ENCODE peak calls at places on chromosomes 4 and X, in five cellular contexts. S is neuronal stem cell, G is IMR-90, V is H9, B is mesenchymal stem cell. P is an unnamed sample.

GRCh38 chr4:181604546-181604945 is 638.7 kb upstream of the TENM3 start:
- DNase-seq in S (no peak), G (no peak), V (no peak), B (no peak), P (no peak)

GRCh38 chrX:147174596-147174995 is 360.1 kb upstream of the CXorf51A start:
- DNase-seq in S (no peak), G (no peak), V (peak; percentile 67), B (no peak), P (peak; percentile 1)

GRCh38 chrX:40573763-40574162 is 7.0 kb upstream of the ATP6AP2 start:
- DNase-seq in S (no peak), G (peak; percentile 11), V (peak; percentile 43), B (peak; percentile 22), P (peak; percentile 46)

GRCh38 chrX:2498781-2499302 is 1.9 kb downstream of the DHRSX start:
- DNase-seq in S (no peak), G (peak; percentile 18), V (no peak), B (peak; percentile 59), P (no peak)

GRCh38 chr4:68864438-68865177 is 48.8 kb downstream of the UGT2B10 start:
- DNase-seq in S (no peak), G (no peak), V (no peak), B (no peak), P (no peak)

GRCh38 chr4:67687639-67688038 is 13.3 kb downstream of the UBA6 start:
- DNase-seq in S (no peak), G (peak; percentile 79), V (no peak), B (peak; percentile 18), P (no peak)

GRCh38 chrX:39757971-39758370 is 339.8 kb downstream of the BCOR start:
- DNase-seq in S (no peak), G (peak; percentile 68), V (no peak), B (peak; percentile 22), P (no peak)

GRCh38 chrX:10015711-10016515 is 48.8 kb downstream of the CLDN34 start:
- DNase-seq in S (no peak), G (peak; percentile 35), V (peak; percentile 46), B (peak; percentile 77), P (peak; percentile 51)

GRCh38 chr4:27412617-27413016 is 552.0 kb downstream of the STIM2 start:
- DNase-seq in S (no peak), G (no peak), V (no peak), B (no peak), P (no peak)

GRCh38 chrX:42229533-42229932 is 306.2 kb upstream of the CASK start:
- DNase-seq in S (no peak), G (no peak), V (no peak), B (no peak), P (no peak)

GRCh38 chr4:22987861-22988260 is 295.1 kb downstream of the GBA3 start:
- DNase-seq in S (no peak), G (peak; percentile 34), V (no peak), B (peak; percentile 7), P (no peak)

GRCh38 chr4:2364654-2365053 is 53.8 kb downstream of the ZFYVE28 start:
- DNase-seq in S (no peak), G (no peak), V (no peak), B (no peak), P (no peak)

GRCh38 chrX:9913041-9913440 is 54.1 kb upstream of the CLDN34 start:
- DNase-seq in S (no peak), G (peak; percentile 43), V (no peak), B (peak; percentile 41), P (no peak)

GRCh38 chrX:65300104-65300809 is 234.3 kb downstream of the LAS1L start:
- DNase-seq in S (no peak), G (no peak), V (peak; percentile 53), B (no peak), P (peak; percentile 47)

GRCh38 chr4:119337010-119337409 is 15.1 kb upstream of the FABP2 start:
- DNase-seq in S (no peak), G (no peak), V (no peak), B (no peak), P (no peak)

GRCh38 chr4:8840006-8840793 is 31.4 kb downstream of the HMX1 start:
- DNase-seq in S (no peak), G (no peak), V (peak; percentile 47), B (no peak), P (no peak)

GRCh38 chr4:152968806-152969394 is 32.8 kb downstream of the FHDC1 start:
- DNase-seq in S (no peak), G (peak; percentile 39), V (no peak), B (no peak), P (no peak)

GRCh38 chr4:157978680-157979361 is 194.0 kb downstream of the GASK1B start:
- DNase-seq in S (peak; percentile 67), G (peak; percentile 64), V (peak; percentile 45), B (peak; percentile 74), P (peak; percentile 23)

GRCh38 chr4:118865091-118865708 is 23.5 kb upstream of the SYNPO2 start:
- DNase-seq in S (peak; percentile 17), G (peak; percentile 64), V (peak; percentile 77), B (peak; percentile 60), P (no peak)

GRCh38 chr4:82431831-82432230 is 1.4 kb downstream of the ENOPH1 start:
- DNase-seq in S (no peak), G (no peak), V (no peak), B (no peak), P (no peak)

GRCh38 chr4:82431026-82431745 is 796 bp downstream of the ENOPH1 start:
- DNase-seq in S (no peak), G (peak; percentile 39), V (peak; percentile 42), B (peak; percentile 39), P (no peak)

GRCh38 chr4:82428969-82429727 is 1.1 kb downstream of the HNRNPDL start:
- DNase-seq in S (peak; percentile 97), G (peak; percentile 85), V (peak; percentile 92), B (peak; percentile 89), P (peak; percentile 96)

GRCh38 chr4:82429728-82430192 is 502 bp downstream of the HNRNPDL start:
- DNase-seq in S (no peak), G (no peak), V (no peak), B (no peak), P (no peak)

DNA sequence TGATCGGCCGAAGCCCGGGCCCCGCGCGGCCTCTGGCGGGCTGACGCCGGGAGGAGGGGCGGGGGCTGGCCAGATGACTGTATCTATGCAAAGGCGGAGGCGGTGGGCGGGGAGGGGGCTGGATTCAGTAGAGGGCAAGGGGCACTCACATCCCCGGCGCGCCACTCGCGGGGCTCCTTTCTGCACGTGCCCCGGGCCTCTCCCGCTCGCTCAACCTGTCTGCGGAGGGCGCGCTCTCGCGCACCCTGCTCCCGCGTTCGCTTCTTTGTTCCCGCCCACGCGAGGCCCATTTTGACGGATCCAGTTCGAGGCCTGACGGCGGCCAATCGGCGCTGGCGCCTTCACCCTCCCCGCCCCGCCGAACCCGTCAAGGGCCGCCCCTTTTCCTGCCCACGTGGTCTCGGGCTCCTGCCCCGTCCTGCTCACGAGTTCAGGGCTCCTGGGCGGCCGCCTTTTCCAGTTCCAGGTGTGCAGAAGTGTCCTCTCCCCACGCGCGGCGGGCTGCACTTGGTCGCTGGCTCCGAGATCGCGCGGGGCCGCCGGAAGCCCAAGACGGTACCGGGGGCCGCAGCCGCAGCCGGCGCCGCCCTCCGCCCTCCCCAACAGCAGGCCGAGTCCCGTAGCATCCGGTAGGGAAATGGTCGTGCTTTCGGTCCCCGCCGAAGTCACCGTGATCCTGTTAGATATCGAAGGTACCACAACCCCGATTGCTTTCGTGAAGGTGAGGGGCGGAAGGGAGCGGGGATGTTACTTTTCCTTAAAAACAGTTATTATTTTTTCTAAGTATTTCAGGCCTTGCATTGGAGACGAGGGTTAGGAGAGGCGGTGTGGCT is at the start of the genes ENOPH1 and HNRNPDL:
- DNase-seq in S (peak; percentile 94), G (peak; percentile 94), V (peak; percentile 97), B (peak; percentile 96), P (peak; percentile 95)
- H4K91ac ChIP-seq in S (peak within 1 kb of the TSS; percentile 3), G (peak within 1 kb of the TSS; percentile 92), V (peak within 1 kb of the TSS; percentile 98), B (peak within 1 kb of the TSS; percentile 97), P (peak within 1 kb of the TSS; percentile 94)

GRCh38 chr4:128386761-128387599 is 99.4 kb upstream of the PGRMC2 start:
- DNase-seq in S (no peak), G (peak; percentile 97), V (no peak), B (peak; percentile 99), P (no peak)
- H4K91ac ChIP-seq in S (no peak overlapping the region), G (peak overlapping the region; percentile 99), V (peak overlapping the region; percentile 9), B (peak overlapping the region; percentile 90), P (no peak overlapping the region)

DNA sequence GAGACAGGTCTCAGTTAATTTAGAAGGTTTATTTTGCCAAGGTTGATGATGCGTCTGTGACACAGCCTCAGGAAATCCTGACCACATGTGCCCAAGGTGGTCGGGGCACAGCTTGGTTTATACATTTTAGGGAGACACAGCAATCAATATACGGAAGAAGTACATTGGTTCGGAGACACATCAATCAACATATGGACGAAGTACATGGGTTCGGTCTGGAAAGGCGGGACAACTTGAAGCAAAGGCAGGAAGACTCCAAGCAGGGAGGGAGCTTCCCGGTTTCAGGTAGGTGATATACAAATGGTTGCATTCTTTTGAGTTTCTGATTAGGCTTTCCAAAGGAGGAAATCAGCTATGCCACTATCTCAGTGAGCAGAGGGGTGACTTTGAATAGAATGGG is 225.2 kb upstream of the ZFP42 start:
- DNase-seq in S (no peak), G (no peak), V (peak; percentile 69), B (no peak), P (no peak)
- H4K91ac ChIP-seq in S (no peak overlapping the region), G (no peak overlapping the region), V (no peak overlapping the region), B (no peak overlapping the region), P (no peak overlapping the region)

GRCh38 chr4:4869731-4870483 is 10.4 kb downstream of the MSX1 start:
- DNase-seq in S (peak; percentile 48), G (no peak), V (peak; percentile 73), B (no peak), P (peak; percentile 58)

GRCh38 chr4:4869380-4869723 is 9.9 kb downstream of the MSX1 start:
- DNase-seq in S (peak; percentile 8), G (no peak), V (no peak), B (no peak), P (no peak)

GRCh38 chr4:4867745-4868505 is 8.5 kb downstream of the MSX1 start:
- DNase-seq in S (no peak), G (no peak), V (no peak), B (no peak), P (no peak)

GRCh38 chr4:4866833-4867744 is 7.6 kb downstream of the MSX1 start:
- DNase-seq in S (no peak), G (no peak), V (peak; percentile 79), B (peak; percentile 21), P (peak; percentile 84)

GRCh38 chr4:4868506-4869379 is 9.3 kb downstream of the MSX1 start:
- DNase-seq in S (no peak), G (no peak), V (no peak), B (no peak), P (no peak)
- H4K91ac ChIP-seq in S (no peak overlapping the region), G (no peak overlapping the region), V (no peak overlapping the region), B (no peak overlapping the region), P (no peak overlapping the region)

GRCh38 chrX:103212749-103213457 is 2.0 kb upstream of the BEX4 start:
- DNase-seq in S (no peak), G (no peak), V (no peak), B (no peak), P (no peak)

GRCh38 chrX:103215768-103216085 is 819 bp downstream of the BEX4 start:
- DNase-seq in S (peak; percentile 11), G (no peak), V (no peak), B (peak; percentile 16), P (no peak)

GRCh38 chrX:103211012-103211715 is 3.7 kb upstream of the BEX4 start:
- DNase-seq in S (peak; percentile 31), G (peak; percentile 34), V (peak; percentile 65), B (peak; percentile 61), P (no peak)

GRCh38 chrX:103210056-103210455 is 4.9 kb upstream of the BEX4 start:
- DNase-seq in S (no peak), G (no peak), V (no peak), B (no peak), P (no peak)

GRCh38 chrX:103215037-103215767 is at the start of gene BEX4:
- DNase-seq in S (peak; percentile 58), G (peak; percentile 41), V (peak; percentile 96), B (peak; percentile 86), P (peak; percentile 46)
- H4K91ac ChIP-seq in S (no peak within 1 kb of the TSS), G (no peak within 1 kb of the TSS), V (no peak within 1 kb of the TSS), B (peak within 1 kb of the TSS; percentile 50), P (no peak within 1 kb of the TSS)

GRCh38 chr4:96227515-96227914 is 387.6 kb downstream of the PDHA2 start:
- DNase-seq in S (no peak), G (no peak), V (no peak), B (no peak), P (no peak)
- H4K91ac ChIP-seq in S (no peak overlapping the region), G (no peak overlapping the region), V (no peak overlapping the region), B (no peak overlapping the region), P (no peak overlapping the region)